ENCODE peak calls at places on chromosomes 5 and 9, in nine cellular contexts. S is activated CD4-positive, alpha-beta T cell treated with anti-CD3 and anti-CD28 coated beads, Interleukin-2, amount 10 ng/mL, durations not matched to agents 7 days and 5 days; V is GM10248; G is NCI-H524 treated with DMSO at 0.1 percent for 48 hours; Y is activated gamma-delta T cell; L is BJ; P is HT-29; Z is GM03348; R is activated T-helper 1 cell treated with anti-CD3 and anti-CD28 coated beads, Interleukin-12 subunit alpha, Interleukin-12 subunit beta, Interleukin-2, Interleukin-4 antibody, amounts not matched to agents 30 ng/mL and 10 ng/mL and 1 ng/mL, durations not matched to agents 14 hours and 24 hours and 36 hours. D is an unnamed sample.
A peak's percentile ranks its signal among the peaks of the same experiment; 100 is the strongest.

GRCh38 chr5:54900906-54901725 is 84.3 kb downstream of the ESM1 start:
- DNase-seq in Z (peak; percentile 82), R (no peak), P (no peak), Y (no peak), S (no peak), L (peak; percentile 52), V (no peak), G (no peak), D (no peak)

GRCh38 chr5:143569722-143570567 is 166.5 kb upstream of the NR3C1 start:
- DNase-seq in P (no peak), S (no peak), Y (no peak), R (no peak), Z (no peak), L (no peak), V (no peak), G (no peak), D (no peak)

GRCh38 chr9:131739988-131740648 is at the start of gene RAPGEF1:
- DNase-seq in S (peak; percentile 80), V (peak; percentile 85), G (no peak), P (peak; percentile 24), L (no peak), R (peak; percentile 84), Y (peak; percentile 66), Z (peak; percentile 95), D (peak; percentile 77)

GRCh38 chr5:154166901-154167791 is 23.4 kb upstream of the GALNT10 start:
- DNase-seq in R (no peak), V (no peak), Y (no peak), L (no peak), S (no peak), G (no peak), Z (no peak), P (no peak), D (no peak)

GRCh38 chr5:122300374-122300773 is 11.7 kb upstream of the SNCAIP start:
- DNase-seq in S (no peak), Y (no peak), P (no peak), V (no peak), R (no peak), G (no peak), L (no peak), Z (no peak), D (no peak)

GRCh38 chr9:101353683-101354082 is 31.1 kb downstream of the BAAT start:
- DNase-seq in V (no peak), R (no peak), L (no peak), Z (no peak), S (no peak), Y (no peak), P (no peak), G (no peak), D (no peak)

GRCh38 chr9:129885018-129885669 is 49.9 kb downstream of the USP20 start:
- DNase-seq in L (no peak), S (peak; percentile 45), Y (no peak), P (peak; percentile 59), V (no peak), R (peak; percentile 41), Z (peak; percentile 46), G (no peak), D (peak; percentile 21)

GRCh38 chr5:1918488-1919208 is 35.9 kb upstream of the IRX4 start:
- DNase-seq in V (no peak), S (no peak), Y (no peak), G (no peak), R (no peak), L (no peak), Z (no peak), P (no peak), D (no peak)

GRCh38 chr5:67617051-67617450 is 420.5 kb upstream of the CD180 start:
- DNase-seq in P (no peak), R (no peak), Y (no peak), S (no peak), V (no peak), L (no peak), Z (no peak), G (no peak), D (no peak)

GRCh38 chr5:79076819-79077218 is 7.3 kb downstream of the BHMT2 start:
- DNase-seq in Z (no peak), S (no peak), P (no peak), G (no peak), R (no peak), L (no peak), Y (no peak), V (no peak), D (no peak)

GRCh38 chr9:27561697-27562096 is 11.6 kb downstream of the C9orf72 start:
- DNase-seq in S (no peak), Y (no peak), Z (no peak), V (no peak), R (no peak), P (peak; percentile 25), G (no peak), L (no peak), D (no peak)

GRCh38 chr5:56039985-56040384 is 45.2 kb upstream of the IL6ST start:
- DNase-seq in V (no peak), Z (no peak), Y (no peak), G (no peak), L (no peak), R (no peak), P (no peak), S (no peak), D (no peak)

GRCh38 chr9:32427111-32427873 is 42.8 kb downstream of the ACO1 start:
- DNase-seq in V (no peak), L (no peak), R (no peak), Z (no peak), Y (no peak), P (no peak), S (no peak), G (no peak), D (no peak)

GRCh38 chr5:140631831-140632365 is 1.1 kb downstream of the CD14 start:
- DNase-seq in Z (no peak), Y (no peak), S (peak; percentile 25), G (no peak), L (no peak), V (peak; percentile 35), P (peak; percentile 65), R (no peak), D (no peak)

GRCh38 chr9:70510157-70510770 is 95.8 kb upstream of the KLF9 start:
- DNase-seq in R (no peak), G (no peak), Y (no peak), V (peak; percentile 17), P (peak; percentile 50), Z (no peak), S (peak; percentile 12), L (no peak), D (no peak)

GRCh38 chr9:116381350-116381749 is 227.8 kb downstream of the PAPPA start:
- DNase-seq in P (no peak), L (no peak), V (no peak), S (no peak), Y (no peak), Z (no peak), G (no peak), R (no peak), D (no peak)

GRCh38 chr5:171630670-171631065 is 154.9 kb upstream of the SMIM23 start:
- DNase-seq in P (no peak), R (no peak), S (no peak), Z (no peak), G (no peak), Y (no peak), L (no peak), V (no peak), D (no peak)

GRCh38 chr9:100725376-100725775 is 147.5 kb downstream of the CAVIN4 start:
- DNase-seq in Z (no peak), P (no peak), L (no peak), R (no peak), Y (no peak), V (no peak), G (peak; percentile 86), S (no peak), D (no peak)

GRCh38 chr5:139687656-139688055 is 39.5 kb downstream of the CXXC5 start:
- DNase-seq in Y (no peak), G (no peak), L (no peak), P (no peak), R (no peak), Z (no peak), V (no peak), S (no peak), D (no peak)

GRCh38 chr5:158174918-158175663 is 316.1 kb upstream of the CLINT1 start:
- DNase-seq in R (peak; percentile 14), G (peak; percentile 16), S (peak; percentile 57), Z (peak; percentile 88), Y (no peak), P (peak; percentile 76), V (peak; percentile 75), L (no peak), D (peak; percentile 7)

GRCh38 chr5:14946813-14947640 is 75.4 kb upstream of the ANKH start:
- DNase-seq in S (peak; percentile 45), L (no peak), R (peak; percentile 10), G (peak; percentile 13), Z (no peak), Y (no peak), P (peak; percentile 72), V (peak; percentile 20), D (peak; percentile 45)

GRCh38 chr9:90002299-90003045 is 397.7 kb downstream of the GADD45G start:
- DNase-seq in G (no peak), Y (no peak), L (no peak), R (no peak), V (no peak), P (no peak), Z (no peak), S (no peak), D (no peak)

GRCh38 chr5:157273131-157273556 is 7.2 kb downstream of the CYFIP2 start:
- DNase-seq in G (no peak), Z (no peak), S (peak; percentile 44), P (no peak), R (no peak), Y (no peak), V (peak; percentile 58), L (no peak), D (no peak)

GRCh38 chr5:6715758-6716633 is 2.8 kb downstream of the TENT4A start:
- DNase-seq in P (peak; percentile 35), V (no peak), G (no peak), Y (no peak), L (no peak), R (no peak), S (peak; percentile 64), Z (no peak), D (peak; percentile 51)

GRCh38 chr5:61796773-61797172 is 464.7 kb downstream of the ZSWIM6 start:
- DNase-seq in R (no peak), L (no peak), V (no peak), G (no peak), P (no peak), Y (no peak), Z (no peak), S (no peak), D (no peak)

GRCh38 chr9:35286381-35286780 is 124.6 kb downstream of the UNC13B start:
- DNase-seq in R (no peak), Z (no peak), L (no peak), P (no peak), G (no peak), V (no peak), S (no peak), Y (no peak), D (no peak)

GRCh38 chr9:101705135-101705661 is 33.2 kb downstream of the GRIN3A start:
- DNase-seq in V (no peak), Y (no peak), L (no peak), R (no peak), Z (peak; percentile 41), G (peak; percentile 73), P (peak; percentile 66), S (peak; percentile 14), D (no peak)

GRCh38 chr5:151523335-151523734 is 67.8 kb downstream of the FAT2 start:
- DNase-seq in G (peak; percentile 8), V (peak; percentile 75), P (peak; percentile 56), Z (peak; percentile 79), R (peak; percentile 15), L (no peak), S (peak; percentile 57), Y (no peak), D (no peak)

GRCh38 chr5:39175273-39175955 is 43.9 kb downstream of the FYB1 start:
- DNase-seq in Y (no peak), R (no peak), G (no peak), V (no peak), L (no peak), S (no peak), P (no peak), Z (no peak), D (no peak)

GRCh38 chr5:6780802-6781391 is 67.7 kb downstream of the TENT4A start:
- DNase-seq in L (no peak), V (no peak), S (peak; percentile 42), Z (no peak), Y (no peak), R (no peak), G (peak; percentile 6), P (peak; percentile 72), D (no peak)

GRCh38 chr9:134189475-134190231 is 25.3 kb upstream of the RNU6ATAC start:
- DNase-seq in S (no peak), R (no peak), L (no peak), P (no peak), Y (no peak), Z (no peak), G (no peak), V (no peak), D (no peak)